ENCODE peak calls at places on chromosomes 3 and 15, in seven cellular contexts. H is AG04449, X is pancreas, F is WTC11, B is left ventricle myocardium inferior, S is nephron progenitor cell, Q is GM12865. W is an unnamed sample.

GRCh38 chr3:171649282-171649681 is 161.0 kb downstream of the PLD1 start:
- DNase-seq in Q (no peak), S (no peak), H (no peak), X (no peak), B (no peak), F (no peak), W (no peak)

GRCh38 chr15:59611277-59612260 is at the start of gene GCNT3:
- DNase-seq in H (no peak), B (no peak), F (no peak), S (no peak), X (no peak), Q (no peak), W (peak)

GRCh38 chr15:48190932-48191573 is 412 bp upstream of the CTXN2 start:
- DNase-seq in S (peak), X (peak), Q (peak), B (peak), F (peak), H (no peak), W (peak)

GRCh38 chr3:143286392-143287010 is 166.9 kb downstream of the CHST2 start:
- DNase-seq in Q (no peak), F (no peak), H (no peak), S (no peak), X (no peak), B (no peak), W (no peak)

GRCh38 chr15:99059010-99059981 is 45.6 kb upstream of the SYNM start:
- DNase-seq in S (peak), Q (peak), B (peak), H (peak), X (peak), F (peak), W (peak)

GRCh38 chr15:32866486-32867312 is 148.9 kb downstream of the GREM1 start:
- DNase-seq in B (no peak), S (no peak), H (no peak), Q (no peak), F (no peak), X (no peak), W (no peak)

GRCh38 chr3:101325393-101326134 is 5.2 kb upstream of the IMPG2 start:
- DNase-seq in S (no peak), H (no peak), X (no peak), F (no peak), B (no peak), Q (no peak), W (no peak)

GRCh38 chr15:98953000-98953776 is 54.4 kb downstream of the PGPEP1L start:
- DNase-seq in H (no peak), B (peak), S (no peak), F (no peak), Q (peak), X (no peak), W (no peak)

DNA sequence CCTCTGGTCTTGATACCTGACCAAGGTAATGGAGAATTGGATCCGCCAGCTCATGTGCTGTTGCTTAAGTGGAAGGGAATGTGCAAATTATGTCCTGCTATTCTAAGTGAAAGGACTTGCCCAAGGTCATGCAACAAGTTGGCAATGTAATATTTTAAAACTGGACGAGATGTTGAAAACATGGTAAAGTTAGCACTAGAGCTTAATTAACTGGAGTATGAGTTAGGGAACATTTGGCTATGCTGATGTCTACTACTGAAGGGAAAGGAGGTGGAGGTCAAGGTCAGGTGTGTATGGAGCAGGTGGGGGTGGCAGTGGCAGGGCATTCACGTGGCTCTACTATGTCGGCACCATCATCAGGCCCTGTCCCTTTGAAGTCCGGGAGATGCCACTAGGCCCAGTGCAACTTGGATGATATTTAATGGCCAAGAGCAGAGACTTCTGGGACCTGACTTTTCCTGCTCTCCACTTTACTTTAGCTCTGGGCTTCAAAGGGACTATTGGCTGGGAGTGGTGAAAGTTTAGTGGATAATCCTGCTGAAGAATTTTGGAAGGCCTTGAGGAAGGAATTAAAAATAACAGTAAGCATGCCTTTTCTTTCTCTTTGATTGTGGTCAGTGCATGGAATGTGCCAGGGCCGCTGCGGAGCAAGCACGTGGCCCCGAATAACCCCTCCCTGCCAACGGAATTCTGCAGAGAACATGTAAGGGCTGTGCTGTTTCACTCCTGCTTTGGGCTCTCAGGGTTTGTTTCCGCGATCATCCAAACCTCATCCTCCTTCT is 14.9 kb downstream of the SMAD3 start:
- DNase-seq in X (no peak), B (peak), H (no peak), S (no peak), Q (no peak), F (no peak), W (no peak)
- TF ChIP-seq CTCF in X (no peak), B (no peak), H (no peak), S (no peak), Q (no peak), F (no peak), W (no peak)

DNA sequence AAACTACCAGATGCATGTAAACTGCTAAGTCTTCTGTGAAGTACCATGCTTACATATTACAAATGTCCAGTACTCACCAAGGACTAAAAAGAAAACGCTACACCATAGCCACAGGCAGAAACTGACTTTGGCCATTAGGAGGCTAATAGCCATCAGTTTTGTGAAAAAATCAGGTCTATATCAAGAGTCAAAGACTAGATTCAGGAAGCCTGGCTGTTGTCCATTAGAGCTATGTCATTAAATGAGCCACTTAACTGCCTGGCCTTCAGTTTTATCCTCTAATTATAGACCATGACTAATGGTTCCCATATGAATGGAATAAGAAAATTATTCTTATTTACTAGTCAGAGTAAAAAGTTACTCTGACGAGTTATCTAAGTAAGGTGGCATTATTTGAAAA is 144.1 kb downstream of the VPS13C start:
- DNase-seq in S (no peak), H (peak), Q (no peak), X (no peak), B (no peak), F (no peak), W (no peak)
- TF ChIP-seq CTCF in S (no peak), H (no peak), Q (no peak), X (no peak), B (no peak), F (no peak), W (no peak)

DNA sequence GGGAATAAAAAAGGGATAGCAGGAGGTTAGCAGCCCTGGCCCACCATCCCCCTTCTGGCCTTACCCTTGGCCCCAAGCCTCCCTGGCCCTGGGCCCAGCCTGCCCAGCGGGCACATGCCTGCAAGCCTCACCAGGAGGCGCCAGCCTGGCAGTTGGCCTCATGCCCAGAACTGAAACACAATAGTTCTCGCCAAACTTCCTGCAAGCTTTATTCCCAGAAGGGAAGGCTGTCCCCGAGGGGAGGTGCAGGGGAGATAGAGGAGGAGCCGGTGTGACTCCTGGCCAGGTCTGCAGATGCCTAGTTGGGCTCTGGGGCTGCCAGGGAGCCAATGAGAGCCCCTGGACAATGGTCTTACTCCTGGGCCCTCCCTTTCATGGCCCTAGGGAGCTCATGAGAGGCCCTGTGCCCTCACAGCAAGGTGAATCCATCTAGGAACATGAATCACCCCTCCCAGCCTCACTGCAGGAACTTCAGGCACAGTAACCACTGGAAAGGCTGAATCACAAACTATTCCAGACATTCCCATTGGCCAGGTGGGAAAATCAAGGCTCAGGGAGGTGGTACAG is 4.0 kb downstream of the CCDC33 start:
- DNase-seq in B (peak), Q (peak), X (peak), S (no peak), F (peak), H (no peak), W (no peak)
- TF ChIP-seq CTCF in B (peak), Q (peak), X (peak), S (no peak), F (no peak), H (peak), W (no peak)

DNA sequence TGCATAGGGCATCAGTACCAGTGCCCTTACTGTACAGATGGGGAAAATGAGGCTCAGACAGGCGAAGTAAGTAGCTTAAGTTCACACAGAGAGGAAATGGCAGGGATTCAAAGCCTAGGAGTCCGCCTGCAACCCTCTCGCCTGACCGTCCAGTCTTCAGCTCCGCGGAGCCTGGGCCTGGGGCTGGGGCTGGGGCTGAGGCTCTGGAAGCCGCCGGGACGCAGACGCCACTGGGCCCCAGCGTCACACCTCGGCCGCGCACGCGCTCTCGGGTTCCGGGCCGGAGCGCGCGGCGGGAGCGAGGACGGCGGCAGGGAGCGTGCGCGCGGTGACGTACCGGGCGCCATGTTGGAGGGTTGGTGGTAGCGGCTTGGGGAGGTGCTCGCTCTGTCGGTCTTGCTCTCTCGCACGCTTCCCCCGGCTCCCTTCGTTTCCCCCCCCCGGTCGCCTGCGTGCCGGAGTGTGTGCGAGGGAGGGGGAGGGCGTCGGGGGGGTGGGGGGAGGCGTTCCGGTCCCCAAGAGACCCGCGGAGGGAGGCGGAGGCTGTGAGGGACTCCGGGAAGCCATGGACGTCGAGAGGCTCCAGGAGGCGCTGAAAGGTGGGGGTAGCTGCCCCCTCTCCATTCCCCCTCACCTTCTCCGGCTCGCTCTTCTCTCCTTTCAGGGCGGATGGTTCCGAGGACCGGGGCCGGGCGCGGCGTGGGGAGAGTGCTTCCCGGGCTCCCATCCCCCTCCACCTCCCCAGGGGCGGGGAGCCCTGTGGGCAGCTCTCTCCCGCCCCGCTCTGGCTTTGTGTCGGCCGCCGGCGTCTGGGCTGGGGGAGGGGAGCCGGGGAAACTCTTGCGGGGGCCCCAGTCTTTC is at the start of gene PPP4R2:
- DNase-seq in S (peak), Q (peak), X (peak), H (peak), F (peak), B (peak), W (peak)
- TF ChIP-seq CTCF in S (no peak), Q (no peak), X (no peak), H (no peak), F (no peak), B (no peak), W (no peak)

W was measured in GM20000.